ENCODE peak calls at places on chromosomes 12 and 14, in five cellular contexts. H, X, S, V and K are unnamed samples.

GRCh38 chr12:75876843-75877587 is 154.6 kb downstream of the PHLDA1 start:
- DNase-seq in H (no peak), V (no peak), X (no peak), S (no peak), K (no peak)

GRCh38 chr12:53005215-53005985 is 856 bp upstream of the EIF4B start:
- DNase-seq in X (peak), S (no peak), V (no peak), H (no peak), K (no peak)

GRCh38 chr14:23127861-23128260 is 8.8 kb upstream of the CEBPE start:
- DNase-seq in X (no peak), S (no peak), H (no peak), V (no peak), K (no peak)

GRCh38 chr14:63901434-63902085 is 48.8 kb downstream of the SYNE2 start:
- DNase-seq in H (no peak), X (no peak), V (no peak), S (peak), K (no peak)

GRCh38 chr12:71972441-71973074 is 33.9 kb downstream of the TPH2 start:
- DNase-seq in X (no peak), S (no peak), V (no peak), H (no peak), K (peak)

GRCh38 chr12:20314325-20314724 is 54.0 kb upstream of the PDE3A start:
- DNase-seq in S (peak), X (no peak), V (no peak), H (no peak), K (no peak)

GRCh38 chr12:76799362-76799761 is 35.4 kb downstream of the ZDHHC17 start:
- DNase-seq in X (no peak), H (no peak), S (no peak), V (no peak), K (no peak)

GRCh38 chr12:39348941-39349626 is 93.8 kb downstream of the KIF21A start:
- DNase-seq in S (no peak), V (no peak), X (no peak), H (no peak), K (no peak)

GRCh38 chr14:92560106-92560865 is 46.7 kb downstream of the RIN3 start:
- DNase-seq in S (no peak), H (no peak), X (no peak), V (no peak), K (no peak)

GRCh38 chr12:90836689-90837088 is 118.3 kb downstream of the CCER1 start:
- DNase-seq in X (no peak), V (no peak), S (no peak), H (no peak), K (no peak)

GRCh38 chr14:72965249-72965648 is 39.0 kb downstream of the DCAF4 start:
- DNase-seq in V (no peak), S (no peak), X (no peak), H (no peak), K (no peak)

GRCh38 chr12:10612954-10613333 is 465 bp downstream of the MAGOHB start:
- DNase-seq in V (no peak), X (no peak), S (no peak), H (no peak), K (peak)

GRCh38 chr12:25023808-25024207 is 74.9 kb upstream of the BCAT1 start:
- DNase-seq in V (no peak), S (no peak), H (no peak), X (no peak), K (no peak)

GRCh38 chr14:54730156-54730961 is 163.4 kb downstream of the SAMD4A start:
- DNase-seq in V (no peak), S (peak), H (peak), X (no peak), K (no peak)